ENCODE peak calls at places on chromosome 20, in ten cellular contexts. M is transverse colon, U is K562, W is stomach, L is suprapubic skin, S is HCT116, Y is spleen, A is SK-N-SH, Q is sigmoid colon, H is Panc1. G is an unnamed sample.
A peak's percentile ranks its signal among the peaks of the same experiment; 100 is the strongest.

GRCh38 chr20:40251284-40251932 is 437.6 kb downstream of the MAFB start:
- DNase-seq in L (no peak), S (peak; percentile 37), W (no peak), A (peak; percentile 32), Q (no peak), H (no peak), M (peak; percentile 18), Y (no peak), U (peak; percentile 51), G (no peak)

GRCh38 chr20:39089029-39089428 is 126.9 kb downstream of the DHX35 start:
- DNase-seq in Y (no peak), S (no peak), W (no peak), M (no peak), U (no peak), H (no peak), Q (no peak), L (no peak), A (no peak), G (no peak)

GRCh38 chr20:33131949-33132822 is 35.8 kb upstream of the BPIFA2 start:
- DNase-seq in A (no peak), H (no peak), M (no peak), L (no peak), S (no peak), Y (no peak), W (no peak), Q (no peak), U (no peak), G (no peak)

GRCh38 chr20:10668677-10669368 is 5.0 kb downstream of the JAG1 start:
- DNase-seq in S (no peak), Y (no peak), M (no peak), H (no peak), A (no peak), L (no peak), Q (no peak), U (no peak), W (no peak), G (no peak)

GRCh38 chr20:35908007-35908406 is 46.3 kb downstream of the SCAND1 start:
- DNase-seq in A (no peak), L (no peak), H (no peak), Q (no peak), S (no peak), U (no peak), M (no peak), W (no peak), Y (no peak), G (no peak)

GRCh38 chr20:2814076-2814475 is 711 bp upstream of the C20orf141 start:
- DNase-seq in M (no peak), Y (no peak), L (no peak), Q (no peak), H (no peak), A (peak; percentile 12), U (no peak), S (no peak), W (no peak), G (no peak)

GRCh38 chr20:51563597-51564332 is 21.2 kb upstream of the NFATC2 start:
- DNase-seq in Y (no peak), W (peak; percentile 37), M (peak; percentile 38), U (peak; percentile 87), S (peak; percentile 51), L (no peak), Q (peak; percentile 86), H (peak; percentile 51), A (peak; percentile 58), G (no peak)

GRCh38 chr20:59633646-59634045 is 29.3 kb downstream of the PHACTR3 start:
- DNase-seq in W (no peak), M (no peak), L (no peak), Q (no peak), H (no peak), U (no peak), Y (no peak), S (no peak), A (no peak), G (no peak)

GRCh38 chr20:51428451-51429143 is 113.9 kb downstream of the NFATC2 start:
- DNase-seq in Y (peak; percentile 73), W (peak; percentile 63), L (no peak), U (peak; percentile 9), H (no peak), A (peak; percentile 55), M (peak; percentile 33), S (no peak), Q (peak; percentile 85), G (no peak)

DNA sequence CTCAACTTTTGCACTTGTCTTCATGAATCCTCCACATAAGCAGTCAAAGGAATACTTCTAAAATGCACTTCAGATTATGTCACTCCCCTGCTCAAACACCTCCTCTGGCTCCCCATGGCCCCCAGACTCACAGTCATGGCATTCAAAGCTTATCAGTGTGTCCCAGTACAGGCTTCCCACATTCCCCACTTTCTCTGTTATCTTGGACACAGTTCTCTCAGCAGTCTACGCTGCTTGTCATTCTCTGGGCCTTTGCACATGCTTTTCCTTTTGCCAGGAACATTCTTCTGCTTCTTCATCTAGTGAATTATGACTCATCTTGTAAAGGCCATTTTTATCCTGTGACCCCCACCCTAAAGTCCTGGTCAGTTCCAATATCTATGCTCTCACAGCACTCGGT is 31.8 kb downstream of the SLC13A3 start:
- DNase-seq in U (peak; percentile 56), Q (no peak), Y (no peak), H (no peak), L (no peak), M (no peak), W (no peak), S (no peak), A (no peak), G (no peak)
- TF ChIP-seq POLR2AphosphoS5 in U (peak; percentile 27), Q (no peak), Y (no peak), H (no peak), L (no peak), M (no peak), W (no peak), S (no peak), A (no peak), G (no peak)

GRCh38 chr20:61972910-61973508 is 92.7 kb downstream of the TAF4 start:
- DNase-seq in A (no peak), H (no peak), Y (peak; percentile 57), Q (peak; percentile 55), S (no peak), W (no peak), L (no peak), U (no peak), M (no peak), G (no peak)

GRCh38 chr20:61974357-61974665 is 91.4 kb downstream of the TAF4 start:
- DNase-seq in A (no peak), S (no peak), Y (no peak), Q (peak; percentile 47), L (no peak), H (no peak), W (no peak), M (no peak), U (no peak), G (no peak)

GRCh38 chr20:61976275-61976649 is 89.4 kb downstream of the TAF4 start:
- DNase-seq in Y (no peak), M (no peak), H (no peak), A (no peak), Q (no peak), U (no peak), S (no peak), W (no peak), L (no peak), G (no peak)

GRCh38 chr20:61975411-61975810 is 90.3 kb downstream of the TAF4 start:
- DNase-seq in M (no peak), A (no peak), W (no peak), H (no peak), Q (no peak), L (no peak), S (no peak), Y (no peak), U (no peak), G (no peak)

GRCh38 chr20:61973515-61974356 is 91.9 kb downstream of the TAF4 start:
- DNase-seq in U (no peak), A (no peak), L (no peak), Q (no peak), H (no peak), M (no peak), S (no peak), Y (peak; percentile 49), W (no peak), G (no peak)
- TF ChIP-seq CTCF in U (no peak), A (no peak), L (no peak), Q (no peak), H (no peak), M (no peak), S (peak; percentile 17), Y (no peak), W (no peak), G (no peak)

GRCh38 chr20:50304501-50304856 is 113.8 kb downstream of the CEBPB start:
- DNase-seq in W (no peak), M (peak; percentile 59), L (no peak), H (no peak), S (no peak), Y (peak; percentile 63), U (no peak), A (peak; percentile 62), Q (peak; percentile 96), G (no peak)
- TF ChIP-seq POLR2AphosphoS5 in W (peak; percentile 3), M (no peak), L (peak; percentile 66), H (no peak), S (no peak), Y (peak; percentile 44), U (no peak), A (no peak), Q (peak; percentile 16), G (peak; percentile 28)

GRCh38 chr20:8534368-8534767 is 402.3 kb downstream of the PLCB1 start:
- DNase-seq in S (no peak), Q (no peak), A (no peak), M (no peak), U (no peak), Y (no peak), L (no peak), H (no peak), W (no peak), G (no peak)

GRCh38 chr20:8536219-8536618 is 404.2 kb downstream of the PLCB1 start:
- DNase-seq in W (no peak), S (no peak), M (no peak), Q (no peak), L (no peak), U (no peak), H (no peak), A (no peak), Y (no peak), G (no peak)

GRCh38 chr20:8540466-8540865 is 408.4 kb downstream of the PLCB1 start:
- DNase-seq in H (no peak), Q (no peak), W (no peak), M (no peak), A (no peak), Y (no peak), S (no peak), U (no peak), L (no peak), G (no peak)

GRCh38 chr20:8532169-8532568 is 400.1 kb downstream of the PLCB1 start:
- DNase-seq in Q (no peak), L (no peak), S (no peak), Y (no peak), H (no peak), M (no peak), U (no peak), A (no peak), W (no peak), G (no peak)

DNA sequence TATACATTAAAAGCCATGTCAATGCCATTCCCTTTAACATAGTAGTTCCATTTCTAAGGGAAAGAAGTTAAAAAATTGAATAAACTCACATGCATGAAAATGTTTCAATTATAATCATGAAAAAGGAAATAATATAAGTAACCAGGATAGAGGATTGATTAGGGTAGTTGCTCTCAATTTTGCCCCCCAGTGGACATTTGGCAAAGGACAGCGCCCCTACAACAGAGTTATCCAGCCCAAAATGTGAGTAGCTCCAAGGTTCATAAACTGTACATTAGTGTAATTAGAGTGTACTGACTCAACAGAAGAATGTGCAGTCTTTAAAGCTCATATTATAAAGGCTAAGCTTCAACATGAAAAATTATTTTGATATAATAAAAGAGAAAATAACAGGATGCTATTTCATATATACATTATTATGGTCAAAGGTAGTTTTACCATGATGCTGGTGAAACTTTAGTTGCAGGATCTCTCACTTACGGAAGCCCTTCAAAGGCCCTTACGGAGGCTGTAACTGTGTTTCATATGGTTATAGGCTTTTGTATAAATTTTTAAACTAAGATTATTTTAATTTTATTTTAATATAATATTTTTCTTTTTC is 403.4 kb downstream of the PLCB1 start:
- DNase-seq in M (no peak), W (no peak), L (no peak), H (no peak), U (no peak), Q (no peak), Y (no peak), S (no peak), A (peak; percentile 30), G (no peak)
- TF ChIP-seq CTCF in M (peak; percentile 10), W (no peak), L (no peak), H (peak; percentile 22), U (no peak), Q (no peak), Y (peak; percentile 26), S (peak; percentile 66), A (peak; percentile 65), G (no peak)

G was measured in prostate gland.